ENCODE peak calls at places on chromosomes 7 and 10, in ten cellular contexts. One of them, this sample, is unnamed.

GRCh38 chr7:116340201-116340847 is 130.0 kb downstream of the TES start:
- DNase-seq in activated T-cell treated with anti-CD3 and anti-CD28 coated beads, Interleukin-2, amount 50 U/mL, for 24 hours: no peak
- DNase-seq in Right ventricle myocardium inferior: no peak
- DNase-seq in A549: no peak
- DNase-seq in naive thymus-derived CD8-positive, alpha-beta T cell: no peak
- DNase-seq in ovary: no peak
- DNase-seq in activated CD4-positive, alpha-beta T cell treated with anti-CD3 and anti-CD28 coated beads, Interleukin-2, amount 10 ng/mL, durations not matched to agents 7 days and 5 days: no peak
- DNase-seq in smooth muscle cell of the brain vasculature: no peak
- DNase-seq in CD4-positive, alpha-beta T cell: no peak
- DNase-seq in activated T-helper 1 cell treated with anti-CD3 and anti-CD28 coated beads, Interleukin-12 subunit alpha, Interleukin-12 subunit beta, Interleukin-2, Interleukin-4 antibody, amounts not matched to agents 30 ng/mL and 10 ng/mL and 1 ng/mL, durations not matched to agents 14 hours and 24 hours and 36 hours: no peak
- DNase-seq in this sample: no peak

GRCh38 chr10:60816624-60817023 is 38.3 kb downstream of the CDK1 start:
- DNase-seq in activated T-cell treated with anti-CD3 and anti-CD28 coated beads, Interleukin-2, amount 50 U/mL, for 24 hours: no peak
- DNase-seq in Right ventricle myocardium inferior: no peak
- DNase-seq in A549: peak
- DNase-seq in naive thymus-derived CD8-positive, alpha-beta T cell: no peak
- DNase-seq in ovary: no peak
- DNase-seq in activated CD4-positive, alpha-beta T cell treated with anti-CD3 and anti-CD28 coated beads, Interleukin-2, amount 10 ng/mL, durations not matched to agents 7 days and 5 days: peak
- DNase-seq in smooth muscle cell of the brain vasculature: peak
- DNase-seq in CD4-positive, alpha-beta T cell: no peak
- DNase-seq in activated T-helper 1 cell treated with anti-CD3 and anti-CD28 coated beads, Interleukin-12 subunit alpha, Interleukin-12 subunit beta, Interleukin-2, Interleukin-4 antibody, amounts not matched to agents 30 ng/mL and 10 ng/mL and 1 ng/mL, durations not matched to agents 14 hours and 24 hours and 36 hours: no peak
- DNase-seq in this sample: peak

GRCh38 chr10:110821508-110821907 is 50.2 kb upstream of the PDCD4 start:
- DNase-seq in activated T-cell treated with anti-CD3 and anti-CD28 coated beads, Interleukin-2, amount 50 U/mL, for 24 hours: no peak
- DNase-seq in Right ventricle myocardium inferior: peak
- DNase-seq in A549: no peak
- DNase-seq in naive thymus-derived CD8-positive, alpha-beta T cell: no peak
- DNase-seq in ovary: no peak
- DNase-seq in activated CD4-positive, alpha-beta T cell treated with anti-CD3 and anti-CD28 coated beads, Interleukin-2, amount 10 ng/mL, durations not matched to agents 7 days and 5 days: no peak
- DNase-seq in smooth muscle cell of the brain vasculature: no peak
- DNase-seq in CD4-positive, alpha-beta T cell: no peak
- DNase-seq in activated T-helper 1 cell treated with anti-CD3 and anti-CD28 coated beads, Interleukin-12 subunit alpha, Interleukin-12 subunit beta, Interleukin-2, Interleukin-4 antibody, amounts not matched to agents 30 ng/mL and 10 ng/mL and 1 ng/mL, durations not matched to agents 14 hours and 24 hours and 36 hours: no peak
- DNase-seq in this sample: no peak

GRCh38 chr10:117262296-117263293 is 21.7 kb downstream of the SLC18A2 start:
- DNase-seq in activated T-cell treated with anti-CD3 and anti-CD28 coated beads, Interleukin-2, amount 50 U/mL, for 24 hours: no peak
- DNase-seq in Right ventricle myocardium inferior: no peak
- DNase-seq in A549: no peak
- DNase-seq in naive thymus-derived CD8-positive, alpha-beta T cell: no peak
- DNase-seq in ovary: peak
- DNase-seq in activated CD4-positive, alpha-beta T cell treated with anti-CD3 and anti-CD28 coated beads, Interleukin-2, amount 10 ng/mL, durations not matched to agents 7 days and 5 days: no peak
- DNase-seq in smooth muscle cell of the brain vasculature: no peak
- DNase-seq in CD4-positive, alpha-beta T cell: no peak
- DNase-seq in activated T-helper 1 cell treated with anti-CD3 and anti-CD28 coated beads, Interleukin-12 subunit alpha, Interleukin-12 subunit beta, Interleukin-2, Interleukin-4 antibody, amounts not matched to agents 30 ng/mL and 10 ng/mL and 1 ng/mL, durations not matched to agents 14 hours and 24 hours and 36 hours: no peak
- DNase-seq in this sample: no peak

GRCh38 chr10:128816726-128817125 is 650.3 kb upstream of the MGMT start:
- DNase-seq in activated T-cell treated with anti-CD3 and anti-CD28 coated beads, Interleukin-2, amount 50 U/mL, for 24 hours: no peak
- DNase-seq in Right ventricle myocardium inferior: no peak
- DNase-seq in A549: no peak
- DNase-seq in naive thymus-derived CD8-positive, alpha-beta T cell: no peak
- DNase-seq in ovary: no peak
- DNase-seq in activated CD4-positive, alpha-beta T cell treated with anti-CD3 and anti-CD28 coated beads, Interleukin-2, amount 10 ng/mL, durations not matched to agents 7 days and 5 days: no peak
- DNase-seq in smooth muscle cell of the brain vasculature: no peak
- DNase-seq in CD4-positive, alpha-beta T cell: no peak
- DNase-seq in activated T-helper 1 cell treated with anti-CD3 and anti-CD28 coated beads, Interleukin-12 subunit alpha, Interleukin-12 subunit beta, Interleukin-2, Interleukin-4 antibody, amounts not matched to agents 30 ng/mL and 10 ng/mL and 1 ng/mL, durations not matched to agents 14 hours and 24 hours and 36 hours: no peak
- DNase-seq in this sample: no peak

GRCh38 chr10:80516506-80517075 is 21.1 kb upstream of the SH2D4B start:
- DNase-seq in activated T-cell treated with anti-CD3 and anti-CD28 coated beads, Interleukin-2, amount 50 U/mL, for 24 hours: no peak
- DNase-seq in Right ventricle myocardium inferior: peak
- DNase-seq in A549: no peak
- DNase-seq in naive thymus-derived CD8-positive, alpha-beta T cell: no peak
- DNase-seq in ovary: peak
- DNase-seq in activated CD4-positive, alpha-beta T cell treated with anti-CD3 and anti-CD28 coated beads, Interleukin-2, amount 10 ng/mL, durations not matched to agents 7 days and 5 days: no peak
- DNase-seq in smooth muscle cell of the brain vasculature: no peak
- DNase-seq in CD4-positive, alpha-beta T cell: no peak
- DNase-seq in activated T-helper 1 cell treated with anti-CD3 and anti-CD28 coated beads, Interleukin-12 subunit alpha, Interleukin-12 subunit beta, Interleukin-2, Interleukin-4 antibody, amounts not matched to agents 30 ng/mL and 10 ng/mL and 1 ng/mL, durations not matched to agents 14 hours and 24 hours and 36 hours: no peak
- DNase-seq in this sample: no peak

GRCh38 chr10:126092806-126093205 is 196.4 kb downstream of the FANK1 start:
- DNase-seq in activated T-cell treated with anti-CD3 and anti-CD28 coated beads, Interleukin-2, amount 50 U/mL, for 24 hours: no peak
- DNase-seq in Right ventricle myocardium inferior: no peak
- DNase-seq in A549: no peak
- DNase-seq in naive thymus-derived CD8-positive, alpha-beta T cell: no peak
- DNase-seq in ovary: no peak
- DNase-seq in activated CD4-positive, alpha-beta T cell treated with anti-CD3 and anti-CD28 coated beads, Interleukin-2, amount 10 ng/mL, durations not matched to agents 7 days and 5 days: no peak
- DNase-seq in smooth muscle cell of the brain vasculature: no peak
- DNase-seq in CD4-positive, alpha-beta T cell: no peak
- DNase-seq in activated T-helper 1 cell treated with anti-CD3 and anti-CD28 coated beads, Interleukin-12 subunit alpha, Interleukin-12 subunit beta, Interleukin-2, Interleukin-4 antibody, amounts not matched to agents 30 ng/mL and 10 ng/mL and 1 ng/mL, durations not matched to agents 14 hours and 24 hours and 36 hours: no peak
- DNase-seq in this sample: no peak

GRCh38 chr10:103852189-103852711 is 3.1 kb downstream of the SH3PXD2A start:
- DNase-seq in activated T-cell treated with anti-CD3 and anti-CD28 coated beads, Interleukin-2, amount 50 U/mL, for 24 hours: no peak
- DNase-seq in Right ventricle myocardium inferior: no peak
- DNase-seq in A549: no peak
- DNase-seq in naive thymus-derived CD8-positive, alpha-beta T cell: no peak
- DNase-seq in ovary: peak
- DNase-seq in activated CD4-positive, alpha-beta T cell treated with anti-CD3 and anti-CD28 coated beads, Interleukin-2, amount 10 ng/mL, durations not matched to agents 7 days and 5 days: no peak
- DNase-seq in smooth muscle cell of the brain vasculature: no peak
- DNase-seq in CD4-positive, alpha-beta T cell: no peak
- DNase-seq in activated T-helper 1 cell treated with anti-CD3 and anti-CD28 coated beads, Interleukin-12 subunit alpha, Interleukin-12 subunit beta, Interleukin-2, Interleukin-4 antibody, amounts not matched to agents 30 ng/mL and 10 ng/mL and 1 ng/mL, durations not matched to agents 14 hours and 24 hours and 36 hours: no peak
- DNase-seq in this sample: no peak

GRCh38 chr7:131325179-131325840 is 2.4 kb upstream of the MKLN1 start:
- DNase-seq in activated T-cell treated with anti-CD3 and anti-CD28 coated beads, Interleukin-2, amount 50 U/mL, for 24 hours: no peak
- DNase-seq in Right ventricle myocardium inferior: no peak
- DNase-seq in A549: no peak
- DNase-seq in naive thymus-derived CD8-positive, alpha-beta T cell: no peak
- DNase-seq in ovary: no peak
- DNase-seq in activated CD4-positive, alpha-beta T cell treated with anti-CD3 and anti-CD28 coated beads, Interleukin-2, amount 10 ng/mL, durations not matched to agents 7 days and 5 days: no peak
- DNase-seq in smooth muscle cell of the brain vasculature: no peak
- DNase-seq in CD4-positive, alpha-beta T cell: no peak
- DNase-seq in activated T-helper 1 cell treated with anti-CD3 and anti-CD28 coated beads, Interleukin-12 subunit alpha, Interleukin-12 subunit beta, Interleukin-2, Interleukin-4 antibody, amounts not matched to agents 30 ng/mL and 10 ng/mL and 1 ng/mL, durations not matched to agents 14 hours and 24 hours and 36 hours: no peak
- DNase-seq in this sample: no peak

GRCh38 chr7:17802056-17802455 is 138.2 kb downstream of the SNX13 start:
- DNase-seq in activated T-cell treated with anti-CD3 and anti-CD28 coated beads, Interleukin-2, amount 50 U/mL, for 24 hours: no peak
- DNase-seq in Right ventricle myocardium inferior: no peak
- DNase-seq in A549: no peak
- DNase-seq in naive thymus-derived CD8-positive, alpha-beta T cell: no peak
- DNase-seq in ovary: no peak
- DNase-seq in activated CD4-positive, alpha-beta T cell treated with anti-CD3 and anti-CD28 coated beads, Interleukin-2, amount 10 ng/mL, durations not matched to agents 7 days and 5 days: no peak
- DNase-seq in smooth muscle cell of the brain vasculature: no peak
- DNase-seq in CD4-positive, alpha-beta T cell: no peak
- DNase-seq in activated T-helper 1 cell treated with anti-CD3 and anti-CD28 coated beads, Interleukin-12 subunit alpha, Interleukin-12 subunit beta, Interleukin-2, Interleukin-4 antibody, amounts not matched to agents 30 ng/mL and 10 ng/mL and 1 ng/mL, durations not matched to agents 14 hours and 24 hours and 36 hours: no peak
- DNase-seq in this sample: no peak

GRCh38 chr7:105677803-105678583 is 96.7 kb upstream of the EFCAB10 start:
- DNase-seq in activated T-cell treated with anti-CD3 and anti-CD28 coated beads, Interleukin-2, amount 50 U/mL, for 24 hours: peak
- DNase-seq in Right ventricle myocardium inferior: no peak
- DNase-seq in A549: no peak
- DNase-seq in naive thymus-derived CD8-positive, alpha-beta T cell: peak
- DNase-seq in ovary: no peak
- DNase-seq in activated CD4-positive, alpha-beta T cell treated with anti-CD3 and anti-CD28 coated beads, Interleukin-2, amount 10 ng/mL, durations not matched to agents 7 days and 5 days: peak
- DNase-seq in smooth muscle cell of the brain vasculature: no peak
- DNase-seq in CD4-positive, alpha-beta T cell: peak
- DNase-seq in activated T-helper 1 cell treated with anti-CD3 and anti-CD28 coated beads, Interleukin-12 subunit alpha, Interleukin-12 subunit beta, Interleukin-2, Interleukin-4 antibody, amounts not matched to agents 30 ng/mL and 10 ng/mL and 1 ng/mL, durations not matched to agents 14 hours and 24 hours and 36 hours: peak
- DNase-seq in this sample: no peak

GRCh38 chr10:23540401-23540800 is 101.5 kb downstream of the OTUD1 start:
- DNase-seq in activated T-cell treated with anti-CD3 and anti-CD28 coated beads, Interleukin-2, amount 50 U/mL, for 24 hours: no peak
- DNase-seq in Right ventricle myocardium inferior: no peak
- DNase-seq in A549: no peak
- DNase-seq in naive thymus-derived CD8-positive, alpha-beta T cell: no peak
- DNase-seq in ovary: no peak
- DNase-seq in activated CD4-positive, alpha-beta T cell treated with anti-CD3 and anti-CD28 coated beads, Interleukin-2, amount 10 ng/mL, durations not matched to agents 7 days and 5 days: peak
- DNase-seq in smooth muscle cell of the brain vasculature: no peak
- DNase-seq in CD4-positive, alpha-beta T cell: no peak
- DNase-seq in activated T-helper 1 cell treated with anti-CD3 and anti-CD28 coated beads, Interleukin-12 subunit alpha, Interleukin-12 subunit beta, Interleukin-2, Interleukin-4 antibody, amounts not matched to agents 30 ng/mL and 10 ng/mL and 1 ng/mL, durations not matched to agents 14 hours and 24 hours and 36 hours: no peak
- DNase-seq in this sample: no peak

GRCh38 chr7:20005081-20005480 is 212.1 kb downstream of the MACC1 start:
- DNase-seq in activated T-cell treated with anti-CD3 and anti-CD28 coated beads, Interleukin-2, amount 50 U/mL, for 24 hours: no peak
- DNase-seq in Right ventricle myocardium inferior: no peak
- DNase-seq in A549: no peak
- DNase-seq in naive thymus-derived CD8-positive, alpha-beta T cell: no peak
- DNase-seq in ovary: no peak
- DNase-seq in activated CD4-positive, alpha-beta T cell treated with anti-CD3 and anti-CD28 coated beads, Interleukin-2, amount 10 ng/mL, durations not matched to agents 7 days and 5 days: no peak
- DNase-seq in smooth muscle cell of the brain vasculature: no peak
- DNase-seq in CD4-positive, alpha-beta T cell: no peak
- DNase-seq in activated T-helper 1 cell treated with anti-CD3 and anti-CD28 coated beads, Interleukin-12 subunit alpha, Interleukin-12 subunit beta, Interleukin-2, Interleukin-4 antibody, amounts not matched to agents 30 ng/mL and 10 ng/mL and 1 ng/mL, durations not matched to agents 14 hours and 24 hours and 36 hours: no peak
- DNase-seq in this sample: no peak

GRCh38 chr10:17504547-17505245 is 50.3 kb upstream of the ST8SIA6 start:
- DNase-seq in activated T-cell treated with anti-CD3 and anti-CD28 coated beads, Interleukin-2, amount 50 U/mL, for 24 hours: no peak
- DNase-seq in Right ventricle myocardium inferior: no peak
- DNase-seq in A549: no peak
- DNase-seq in naive thymus-derived CD8-positive, alpha-beta T cell: no peak
- DNase-seq in ovary: no peak
- DNase-seq in activated CD4-positive, alpha-beta T cell treated with anti-CD3 and anti-CD28 coated beads, Interleukin-2, amount 10 ng/mL, durations not matched to agents 7 days and 5 days: no peak
- DNase-seq in smooth muscle cell of the brain vasculature: no peak
- DNase-seq in CD4-positive, alpha-beta T cell: no peak
- DNase-seq in activated T-helper 1 cell treated with anti-CD3 and anti-CD28 coated beads, Interleukin-12 subunit alpha, Interleukin-12 subunit beta, Interleukin-2, Interleukin-4 antibody, amounts not matched to agents 30 ng/mL and 10 ng/mL and 1 ng/mL, durations not matched to agents 14 hours and 24 hours and 36 hours: no peak
- DNase-seq in this sample: no peak

GRCh38 chr7:100865971-100866720 is 1.0 kb upstream of the TRIP6 start:
- DNase-seq in activated T-cell treated with anti-CD3 and anti-CD28 coated beads, Interleukin-2, amount 50 U/mL, for 24 hours: peak
- DNase-seq in Right ventricle myocardium inferior: peak
- DNase-seq in A549: no peak
- DNase-seq in naive thymus-derived CD8-positive, alpha-beta T cell: peak
- DNase-seq in ovary: peak
- DNase-seq in activated CD4-positive, alpha-beta T cell treated with anti-CD3 and anti-CD28 coated beads, Interleukin-2, amount 10 ng/mL, durations not matched to agents 7 days and 5 days: peak
- DNase-seq in smooth muscle cell of the brain vasculature: no peak
- DNase-seq in CD4-positive, alpha-beta T cell: peak
- DNase-seq in activated T-helper 1 cell treated with anti-CD3 and anti-CD28 coated beads, Interleukin-12 subunit alpha, Interleukin-12 subunit beta, Interleukin-2, Interleukin-4 antibody, amounts not matched to agents 30 ng/mL and 10 ng/mL and 1 ng/mL, durations not matched to agents 14 hours and 24 hours and 36 hours: no peak
- DNase-seq in this sample: no peak

GRCh38 chr7:24576171-24577052 is 3.2 kb downstream of the PALS2 start:
- DNase-seq in activated T-cell treated with anti-CD3 and anti-CD28 coated beads, Interleukin-2, amount 50 U/mL, for 24 hours: no peak
- DNase-seq in Right ventricle myocardium inferior: no peak
- DNase-seq in A549: peak
- DNase-seq in naive thymus-derived CD8-positive, alpha-beta T cell: no peak
- DNase-seq in ovary: no peak
- DNase-seq in activated CD4-positive, alpha-beta T cell treated with anti-CD3 and anti-CD28 coated beads, Interleukin-2, amount 10 ng/mL, durations not matched to agents 7 days and 5 days: peak
- DNase-seq in smooth muscle cell of the brain vasculature: peak
- DNase-seq in CD4-positive, alpha-beta T cell: no peak
- DNase-seq in activated T-helper 1 cell treated with anti-CD3 and anti-CD28 coated beads, Interleukin-12 subunit alpha, Interleukin-12 subunit beta, Interleukin-2, Interleukin-4 antibody, amounts not matched to agents 30 ng/mL and 10 ng/mL and 1 ng/mL, durations not matched to agents 14 hours and 24 hours and 36 hours: no peak
- DNase-seq in this sample: peak

This sample was measured in Panc1.